ENCODE peak calls at places on chromosomes 1 and 21, in eight cellular contexts. F, R, A, K, H, V, L and I are unnamed samples.
A peak's percentile ranks its signal among the peaks of the same experiment; 100 is the strongest.

GRCh38 chr1:11068556-11069232 is 8.9 kb upstream of the SRM start:
- DNase-seq in A (no peak), K (no peak), F (no peak), V (no peak), H (no peak), R (peak; percentile 26), L (no peak), I (peak; percentile 2)

GRCh38 chr1:109134423-109134822 is 20.5 kb downstream of the ELAPOR1 start:
- DNase-seq in H (no peak), L (no peak), K (no peak), A (no peak), R (no peak), V (peak; percentile 55), F (peak; percentile 79), I (peak; percentile 93)

GRCh38 chr1:118366296-118366695 is 181.3 kb upstream of the SPAG17 start:
- DNase-seq in R (no peak), A (peak; percentile 0), L (no peak), K (no peak), H (no peak), F (no peak), V (no peak), I (no peak)

GRCh38 chr1:71087060-71087459 is 6.2 kb upstream of the ZRANB2 start:
- DNase-seq in A (no peak), V (no peak), H (no peak), K (no peak), L (no peak), F (no peak), R (no peak), I (no peak)

GRCh38 chr1:90236493-90236892 is 241.6 kb downstream of the ZNF326 start:
- DNase-seq in V (no peak), F (no peak), R (no peak), H (no peak), L (no peak), A (no peak), K (no peak), I (no peak)

GRCh38 chr1:68673771-68674170 is 176.9 kb upstream of the DEPDC1 start:
- DNase-seq in K (no peak), H (no peak), V (no peak), F (no peak), A (peak; percentile 39), L (no peak), R (no peak), I (no peak)

GRCh38 chr1:91871994-91872393 is 14.0 kb downstream of the TGFBR3 start:
- DNase-seq in F (no peak), H (no peak), A (peak; percentile 28), V (no peak), R (no peak), L (no peak), K (no peak), I (no peak)

GRCh38 chr1:39204441-39205081 is at the start of gene MACF1:
- DNase-seq in H (peak; percentile 84), K (peak; percentile 76), A (peak; percentile 98), F (no peak), V (peak; percentile 63), L (peak; percentile 78), R (peak; percentile 70), I (no peak)

GRCh38 chr1:75954594-75954993 is 22.4 kb upstream of the ASB17 start:
- DNase-seq in V (no peak), H (no peak), F (no peak), R (no peak), L (no peak), A (peak; percentile 18), K (no peak), I (no peak)

GRCh38 chr1:90850181-90850924 is 133.3 kb upstream of the BARHL2 start:
- DNase-seq in A (no peak), R (peak; percentile 69), L (peak; percentile 22), K (peak; percentile 27), F (peak; percentile 51), V (no peak), H (peak; percentile 16), I (peak; percentile 43)

GRCh38 chr1:71653952-71654351 is 573.1 kb upstream of the ZRANB2 start:
- DNase-seq in V (no peak), A (no peak), R (no peak), K (no peak), F (no peak), L (no peak), H (no peak), I (no peak)

GRCh38 chr1:3858231-3858981 is 1.1 kb downstream of the DFFB start:
- DNase-seq in K (peak; percentile 17), R (no peak), A (peak; percentile 36), F (peak; percentile 59), V (no peak), L (no peak), H (no peak), I (peak; percentile 32)

GRCh38 chr1:202852163-202852904 is 36.6 kb downstream of the RABIF start:
- DNase-seq in V (peak; percentile 45), H (no peak), A (peak; percentile 51), K (peak; percentile 68), F (no peak), L (no peak), R (no peak), I (peak; percentile 33)

GRCh38 chr21:45544449-45545235 is 2.4 kb upstream of the SLC19A1 start:
- DNase-seq in A (no peak), H (peak; percentile 3), L (no peak), K (no peak), V (no peak), R (no peak), F (peak; percentile 33), I (no peak)

GRCh38 chr1:74772945-74773344 is 40.0 kb downstream of the TYW3 start:
- DNase-seq in L (no peak), V (no peak), A (peak; percentile 37), H (no peak), K (no peak), R (no peak), F (no peak), I (no peak)

GRCh38 chr1:62466982-62467532 is 30.2 kb downstream of the USP1 start:
- DNase-seq in A (no peak), V (no peak), H (no peak), L (no peak), F (no peak), K (no peak), R (no peak), I (no peak)

GRCh38 chr1:4601986-4602385 is 52.4 kb upstream of the AJAP1 start:
- DNase-seq in H (no peak), K (no peak), L (no peak), R (peak; percentile 5), V (no peak), A (no peak), F (peak; percentile 9), I (no peak)

GRCh38 chr1:87226341-87226760 is 102.3 kb upstream of the LMO4 start:
- DNase-seq in K (peak; percentile 32), H (peak; percentile 47), L (peak; percentile 67), F (peak; percentile 56), A (peak; percentile 97), V (no peak), R (peak; percentile 67), I (peak; percentile 84)

GRCh38 chr1:180157108-180157507 is 2.4 kb downstream of the QSOX1 start:
- DNase-seq in R (no peak), L (no peak), K (no peak), V (no peak), H (no peak), F (no peak), A (peak; percentile 56), I (no peak)

GRCh38 chr1:57124768-57125446 is 159.1 kb upstream of the C8B start:
- DNase-seq in H (no peak), R (no peak), F (no peak), L (no peak), V (no peak), A (no peak), K (no peak), I (no peak)

GRCh38 chr1:197868751-197869501 is 33.5 kb upstream of the C1orf53 start:
- DNase-seq in L (no peak), K (peak; percentile 54), A (peak; percentile 69), F (no peak), V (peak; percentile 79), R (no peak), H (peak; percentile 30), I (peak; percentile 61)

GRCh38 chr21:31180256-31181088 is 142.2 kb upstream of the KRTAP19-8 start:
- DNase-seq in F (no peak), K (peak; percentile 56), H (no peak), L (no peak), V (peak; percentile 59), A (peak; percentile 71), R (no peak), I (no peak)
- TF ChIP-seq CTCF in F (no peak), K (peak; percentile 70), H (peak; percentile 64), L (no peak), V (peak; percentile 66), A (peak; percentile 45), R (peak; percentile 43), I (peak; percentile 40)

DNA sequence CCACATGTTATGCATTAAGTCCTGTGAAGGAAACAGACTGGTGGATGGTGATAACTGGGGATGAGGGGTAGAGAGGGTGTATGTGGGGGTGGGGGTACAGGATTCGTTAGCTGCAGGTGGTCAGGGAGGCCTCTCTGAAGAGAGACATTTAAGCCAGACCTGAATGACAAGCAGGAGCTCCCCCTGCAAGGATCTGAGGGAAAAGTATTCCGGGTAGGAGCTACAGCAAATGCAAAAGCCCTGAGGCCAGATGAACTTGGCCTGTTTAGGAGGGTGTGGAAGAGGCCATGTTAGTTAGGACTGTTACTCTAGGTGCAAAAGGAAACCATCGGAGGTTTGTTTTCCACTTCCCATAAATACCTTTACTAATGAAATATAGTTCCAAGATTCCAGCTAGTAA is 9.9 kb downstream of the ARHGEF10L start:
- DNase-seq in A (no peak), R (no peak), F (no peak), K (no peak), H (no peak), L (no peak), V (no peak), I (no peak)
- H3K4me1 ChIP-seq in A (peaks cover 37% of the 10 kb centered on the region), R (peaks cover 59% of the 10 kb centered on the region), F (no peaks in the 10 kb centered on the region), K (peaks cover 8% of the 10 kb centered on the region), H (peaks cover 56% of the 10 kb centered on the region), L (peaks cover 100% of the 10 kb centered on the region), V (peaks cover 12% of the 10 kb centered on the region), I (peaks cover 26% of the 10 kb centered on the region)

DNA sequence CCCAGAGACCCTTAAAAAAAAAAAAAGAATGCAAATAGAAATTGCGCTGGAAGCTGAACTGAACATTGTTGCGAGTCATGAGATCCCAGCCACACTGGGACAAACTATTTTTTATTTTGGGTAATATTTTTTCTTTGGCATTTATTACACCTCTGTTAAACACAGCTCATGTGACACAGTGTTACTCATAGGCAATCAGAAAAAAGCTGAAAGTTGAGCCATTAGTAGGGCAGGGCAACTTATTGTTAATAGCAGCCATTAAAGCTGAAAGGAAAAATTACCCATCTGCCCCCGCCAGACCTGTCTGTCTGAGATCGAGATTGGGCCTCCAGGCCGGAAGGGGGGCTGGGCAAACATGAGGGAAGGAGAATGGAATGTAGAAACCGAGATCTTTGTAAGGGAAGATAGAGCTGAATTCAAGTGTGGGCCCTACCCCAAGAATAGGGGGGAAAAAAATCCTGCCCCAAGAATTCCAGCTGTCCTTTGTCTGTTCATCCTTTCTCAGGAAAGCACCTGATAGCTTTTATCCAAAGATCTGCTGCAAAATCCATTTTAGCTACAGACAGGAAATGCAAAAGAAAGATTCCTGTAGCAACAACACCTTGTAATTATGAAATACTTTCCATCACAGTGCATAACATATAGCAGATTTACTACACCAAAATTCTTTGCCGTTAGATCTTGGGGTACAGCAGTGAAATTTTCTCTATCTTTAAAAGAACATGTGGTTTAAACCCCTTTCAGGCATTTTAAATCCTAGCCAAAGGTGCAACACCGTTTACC is 212.8 kb downstream of the PBX1 start:
- DNase-seq in L (no peak), F (peak; percentile 69), A (peak; percentile 81), H (no peak), K (no peak), V (no peak), R (no peak), I (peak; percentile 64)
- H3K27ac ChIP-seq in L (peak overlapping the region; percentile 76), F (peak overlapping the region; percentile 8), A (peak overlapping the region; percentile 66), H (peak overlapping the region; percentile 48), K (peak overlapping the region; percentile 93), V (no peak overlapping the region), R (peak overlapping the region; percentile 79), I (peak overlapping the region; percentile 91)

GRCh38 chr1:241896670-241896962 is 48.6 kb downstream of the EXO1 start:
- DNase-seq in H (no peak), L (no peak), F (no peak), R (no peak), A (no peak), K (no peak), V (no peak), I (no peak)
- TF ChIP-seq CTCF in H (no peak), L (no peak), F (no peak), R (peak; percentile 1), A (no peak), K (no peak), V (no peak), I (peak; percentile 4)